ENCODE peak calls at places on chromosome 7, in eight cellular contexts. One of them, this sample, is unnamed.

GRCh38 chr7:115728518-115728917 is 302.0 kb downstream of the TFEC start:
- DNase-seq in sigmoid colon: no peak
- DNase-seq in suprapubic skin: no peak
- DNase-seq in uterus: no peak
- DNase-seq in upper lobe of left lung: no peak
- DNase-seq in HepG2: no peak
- DNase-seq in esophagus squamous epithelium: no peak
- DNase-seq in gastrocnemius medialis: no peak
- DNase-seq in this sample: no peak

GRCh38 chr7:116697761-116698160 is 25.8 kb downstream of the MET start:
- DNase-seq in sigmoid colon: no peak
- DNase-seq in uterus: no peak
- DNase-seq in esophagus squamous epithelium: no peak
- DNase-seq in suprapubic skin: no peak
- DNase-seq in gastrocnemius medialis: no peak
- DNase-seq in HepG2: no peak
- DNase-seq in upper lobe of left lung: no peak
- DNase-seq in this sample: no peak

GRCh38 chr7:22269963-22270362 is 87.0 kb downstream of the RAPGEF5 start:
- DNase-seq in HepG2: peak; percentile 45
- DNase-seq in upper lobe of left lung: no peak
- DNase-seq in gastrocnemius medialis: no peak
- DNase-seq in sigmoid colon: no peak
- DNase-seq in esophagus squamous epithelium: no peak
- DNase-seq in uterus: no peak
- DNase-seq in suprapubic skin: no peak
- DNase-seq in this sample: no peak

GRCh38 chr7:91240546-91240945 is 23.7 kb upstream of the FZD1 start:
- DNase-seq in HepG2: peak; percentile 32
- DNase-seq in upper lobe of left lung: no peak
- DNase-seq in uterus: no peak
- DNase-seq in suprapubic skin: no peak
- DNase-seq in esophagus squamous epithelium: no peak
- DNase-seq in gastrocnemius medialis: no peak
- DNase-seq in sigmoid colon: no peak
- DNase-seq in this sample: no peak

GRCh38 chr7:101754432-101755159 is 62.8 kb upstream of the CUX1 start:
- DNase-seq in uterus: peak; percentile 28
- DNase-seq in sigmoid colon: no peak
- DNase-seq in suprapubic skin: no peak
- DNase-seq in upper lobe of left lung: no peak
- DNase-seq in gastrocnemius medialis: no peak
- DNase-seq in esophagus squamous epithelium: no peak
- DNase-seq in HepG2: no peak
- DNase-seq in this sample: peak; percentile 56

GRCh38 chr7:88243345-88243909 is 23.6 kb upstream of the SRI start:
- DNase-seq in sigmoid colon: no peak
- DNase-seq in suprapubic skin: no peak
- DNase-seq in HepG2: peak; percentile 21
- DNase-seq in esophagus squamous epithelium: no peak
- DNase-seq in gastrocnemius medialis: no peak
- DNase-seq in uterus: no peak
- DNase-seq in upper lobe of left lung: peak; percentile 42
- DNase-seq in this sample: no peak

GRCh38 chr7:28104811-28105210 is 75.8 kb downstream of the JAZF1 start:
- DNase-seq in suprapubic skin: no peak
- DNase-seq in HepG2: no peak
- DNase-seq in gastrocnemius medialis: no peak
- DNase-seq in sigmoid colon: no peak
- DNase-seq in upper lobe of left lung: no peak
- DNase-seq in uterus: no peak
- DNase-seq in esophagus squamous epithelium: no peak
- DNase-seq in this sample: no peak

GRCh38 chr7:77326131-77326530 is 90.0 kb downstream of the GSAP start:
- DNase-seq in gastrocnemius medialis: no peak
- DNase-seq in suprapubic skin: no peak
- DNase-seq in uterus: no peak
- DNase-seq in esophagus squamous epithelium: no peak
- DNase-seq in upper lobe of left lung: no peak
- DNase-seq in HepG2: no peak
- DNase-seq in sigmoid colon: no peak
- DNase-seq in this sample: no peak

GRCh38 chr7:137146552-137146961 is 197.0 kb downstream of the PTN start:
- DNase-seq in esophagus squamous epithelium: no peak
- DNase-seq in suprapubic skin: no peak
- DNase-seq in upper lobe of left lung: no peak
- DNase-seq in gastrocnemius medialis: no peak
- DNase-seq in uterus: no peak
- DNase-seq in sigmoid colon: no peak
- DNase-seq in HepG2: no peak
- DNase-seq in this sample: no peak

GRCh38 chr7:75599244-75599771 is 107.2 kb downstream of the SPDYE5 start:
- DNase-seq in sigmoid colon: peak; percentile 71
- DNase-seq in uterus: peak; percentile 18
- DNase-seq in gastrocnemius medialis: no peak
- DNase-seq in HepG2: no peak
- DNase-seq in esophagus squamous epithelium: no peak
- DNase-seq in upper lobe of left lung: no peak
- DNase-seq in suprapubic skin: no peak
- DNase-seq in this sample: no peak

DNA sequence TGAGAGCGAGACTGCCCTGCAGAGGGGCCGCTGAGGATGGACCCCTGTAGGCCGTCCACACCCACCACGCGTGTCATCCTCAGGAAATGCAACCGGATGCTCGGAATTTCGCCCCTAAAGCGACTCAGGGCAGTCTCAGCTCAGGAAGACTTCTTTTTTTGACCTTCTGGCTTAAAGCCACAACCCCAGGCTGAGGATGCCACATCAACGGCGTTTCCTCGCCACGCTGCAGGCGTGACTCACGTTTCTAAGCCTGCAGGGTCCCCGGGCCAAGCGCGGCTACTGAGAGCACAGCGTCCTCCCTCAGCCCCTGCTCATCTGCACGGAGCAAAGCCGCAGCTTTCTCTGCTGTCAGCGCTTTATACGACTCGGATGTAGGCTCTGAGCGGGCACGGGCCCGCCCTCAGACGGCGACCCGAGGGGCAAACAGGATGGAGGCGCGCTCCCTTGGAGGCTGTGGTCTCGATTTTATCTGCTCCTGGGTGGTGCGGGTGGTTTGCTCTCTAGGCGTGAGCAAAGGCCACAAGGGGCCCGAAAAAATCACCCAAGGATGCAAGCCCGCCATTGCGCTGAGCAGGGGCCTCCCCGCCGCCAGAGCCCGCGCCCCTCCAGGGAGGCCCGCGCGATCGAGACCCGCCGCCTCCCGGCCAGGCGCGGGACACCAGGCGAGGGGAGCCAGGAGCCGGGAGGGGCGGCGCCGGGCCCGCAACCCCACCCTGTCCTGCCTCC is 726 bp upstream of the INSIG1 start:
- DNase-seq in sigmoid colon: peak; percentile 83
- DNase-seq in suprapubic skin: peak; percentile 88
- DNase-seq in upper lobe of left lung: peak; percentile 74
- DNase-seq in uterus: peak; percentile 58
- DNase-seq in HepG2: no peak
- DNase-seq in esophagus squamous epithelium: peak; percentile 67
- DNase-seq in gastrocnemius medialis: peak; percentile 17
- DNase-seq in this sample: peak; percentile 71
- TF ChIP-seq POLR2A in sigmoid colon: no peak
- TF ChIP-seq POLR2A in suprapubic skin: no peak
- TF ChIP-seq POLR2A in upper lobe of left lung: no peak
- TF ChIP-seq POLR2A in uterus: no peak
- TF ChIP-seq POLR2A in HepG2: no peak
- TF ChIP-seq POLR2A in esophagus squamous epithelium: no peak
- TF ChIP-seq POLR2A in gastrocnemius medialis: no peak
- TF ChIP-seq POLR2A in this sample: no peak

GRCh38 chr7:8228766-8229674 is 32.9 kb downstream of the ICA1 start:
- DNase-seq in sigmoid colon: no peak
- DNase-seq in gastrocnemius medialis: no peak
- DNase-seq in HepG2: no peak
- DNase-seq in uterus: no peak
- DNase-seq in upper lobe of left lung: no peak
- DNase-seq in esophagus squamous epithelium: no peak
- DNase-seq in suprapubic skin: no peak
- DNase-seq in this sample: no peak

GRCh38 chr7:8232999-8233847 is 28.7 kb downstream of the ICA1 start:
- DNase-seq in upper lobe of left lung: no peak
- DNase-seq in suprapubic skin: no peak
- DNase-seq in esophagus squamous epithelium: no peak
- DNase-seq in sigmoid colon: no peak
- DNase-seq in HepG2: no peak
- DNase-seq in uterus: no peak
- DNase-seq in gastrocnemius medialis: no peak
- DNase-seq in this sample: no peak

GRCh38 chr7:8228068-8228467 is 33.9 kb downstream of the ICA1 start:
- DNase-seq in sigmoid colon: no peak
- DNase-seq in suprapubic skin: no peak
- DNase-seq in gastrocnemius medialis: no peak
- DNase-seq in uterus: no peak
- DNase-seq in HepG2: no peak
- DNase-seq in esophagus squamous epithelium: no peak
- DNase-seq in upper lobe of left lung: no peak
- DNase-seq in this sample: no peak

GRCh38 chr7:8226526-8226925 is 35.4 kb downstream of the ICA1 start:
- DNase-seq in gastrocnemius medialis: no peak
- DNase-seq in sigmoid colon: no peak
- DNase-seq in esophagus squamous epithelium: no peak
- DNase-seq in suprapubic skin: no peak
- DNase-seq in uterus: no peak
- DNase-seq in HepG2: no peak
- DNase-seq in upper lobe of left lung: no peak
- DNase-seq in this sample: no peak

DNA sequence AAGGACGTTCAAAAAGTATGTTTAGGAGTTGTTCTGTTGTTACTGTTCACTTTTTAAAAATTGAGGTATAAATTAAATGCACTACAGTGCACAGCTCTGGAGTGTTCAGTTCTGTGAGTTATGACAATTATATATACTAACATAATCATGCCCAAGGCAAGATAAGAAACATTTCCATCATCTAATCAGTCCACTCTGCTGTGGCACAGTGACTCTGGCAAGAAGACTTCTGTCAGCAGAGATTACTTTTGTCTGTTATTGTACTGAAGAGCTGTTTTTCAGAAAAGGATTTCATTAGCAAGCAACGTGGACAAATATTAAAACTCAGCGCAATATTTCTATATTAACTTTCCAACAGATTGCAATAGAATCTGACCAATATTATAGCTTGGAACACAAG is 32.0 kb downstream of the ICA1 start:
- DNase-seq in suprapubic skin: no peak
- DNase-seq in uterus: no peak
- DNase-seq in upper lobe of left lung: no peak
- DNase-seq in sigmoid colon: no peak
- DNase-seq in esophagus squamous epithelium: no peak
- DNase-seq in gastrocnemius medialis: no peak
- DNase-seq in HepG2: no peak
- DNase-seq in this sample: no peak
- TF ChIP-seq POLR2A in suprapubic skin: no peak
- TF ChIP-seq POLR2A in uterus: no peak
- TF ChIP-seq POLR2A in upper lobe of left lung: no peak
- TF ChIP-seq POLR2A in sigmoid colon: no peak
- TF ChIP-seq POLR2A in esophagus squamous epithelium: no peak
- TF ChIP-seq POLR2A in gastrocnemius medialis: no peak
- TF ChIP-seq POLR2A in HepG2: no peak
- TF ChIP-seq POLR2A in this sample: no peak

GRCh38 chr7:128865303-128865702 is 2.6 kb downstream of the ATP6V1F start:
- DNase-seq in sigmoid colon: no peak
- DNase-seq in uterus: no peak
- DNase-seq in gastrocnemius medialis: no peak
- DNase-seq in HepG2: no peak
- DNase-seq in esophagus squamous epithelium: no peak
- DNase-seq in suprapubic skin: no peak
- DNase-seq in upper lobe of left lung: no peak
- DNase-seq in this sample: no peak

GRCh38 chr7:128863433-128863989 is 855 bp downstream of the ATP6V1F start:
- DNase-seq in uterus: no peak
- DNase-seq in HepG2: peak; percentile 65
- DNase-seq in sigmoid colon: no peak
- DNase-seq in suprapubic skin: no peak
- DNase-seq in upper lobe of left lung: peak; percentile 62
- DNase-seq in gastrocnemius medialis: no peak
- DNase-seq in esophagus squamous epithelium: no peak
- DNase-seq in this sample: peak; percentile 88

GRCh38 chr7:128860158-128861073 is 2.2 kb upstream of the ATP6V1F start:
- DNase-seq in gastrocnemius medialis: no peak
- DNase-seq in HepG2: no peak
- DNase-seq in sigmoid colon: no peak
- DNase-seq in upper lobe of left lung: no peak
- DNase-seq in uterus: peak; percentile 55
- DNase-seq in suprapubic skin: no peak
- DNase-seq in esophagus squamous epithelium: no peak
- DNase-seq in this sample: peak; percentile 42

GRCh38 chr7:128861957-128862570 is 592 bp upstream of the ATP6V1F start:
- DNase-seq in sigmoid colon: no peak
- DNase-seq in gastrocnemius medialis: no peak
- DNase-seq in suprapubic skin: no peak
- DNase-seq in esophagus squamous epithelium: no peak
- DNase-seq in HepG2: no peak
- DNase-seq in uterus: no peak
- DNase-seq in upper lobe of left lung: no peak
- DNase-seq in this sample: no peak

DNA sequence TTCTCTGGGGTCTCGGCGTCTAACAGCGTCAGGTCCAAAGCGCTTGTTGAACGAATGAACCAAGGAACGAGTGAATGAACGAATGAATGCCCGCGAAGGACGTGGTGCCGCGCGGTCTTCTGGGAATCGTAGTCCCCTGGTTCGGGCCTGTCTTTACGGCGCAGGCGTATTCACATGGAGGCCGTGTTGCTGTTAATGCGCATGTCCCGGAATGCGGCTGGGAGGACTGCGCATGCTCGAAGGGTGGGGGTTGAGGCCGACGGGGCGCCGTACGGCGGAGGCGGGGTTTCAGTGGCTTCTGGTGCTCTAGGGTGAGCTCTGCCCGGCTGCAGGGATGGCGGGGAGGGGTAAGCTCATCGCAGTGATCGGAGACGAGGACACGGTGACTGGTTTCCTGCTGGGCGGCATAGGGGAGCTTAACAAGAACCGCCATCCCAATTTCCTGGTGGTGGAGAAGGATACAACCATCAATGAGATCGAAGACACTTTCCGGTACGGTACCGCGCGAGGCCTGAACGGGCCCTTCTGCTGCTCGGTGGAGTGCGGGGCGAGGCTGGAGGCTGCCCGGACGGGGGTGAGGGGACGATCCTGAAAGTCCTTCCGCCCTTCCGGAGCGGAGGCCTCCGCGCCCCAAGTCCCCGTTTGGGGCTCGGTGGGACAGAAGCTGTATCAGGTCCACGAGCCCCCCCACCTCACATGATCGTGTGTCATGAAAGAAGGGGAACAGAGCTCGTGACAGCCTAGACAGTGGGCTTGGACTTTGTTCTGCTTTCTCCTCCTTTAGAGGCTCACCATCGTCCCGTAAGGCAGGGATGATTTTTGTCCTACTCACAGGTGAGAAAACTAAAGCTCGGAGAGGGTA is at the start of gene ATP6V1F:
- DNase-seq in gastrocnemius medialis: peak; percentile 95
- DNase-seq in sigmoid colon: peak; percentile 99
- DNase-seq in uterus: peak; percentile 97
- DNase-seq in suprapubic skin: peak; percentile 98
- DNase-seq in upper lobe of left lung: peak; percentile 97
- DNase-seq in esophagus squamous epithelium: peak; percentile 91
- DNase-seq in HepG2: peak; percentile 93
- DNase-seq in this sample: peak; percentile 98
- TF ChIP-seq POLR2A in gastrocnemius medialis: peak; percentile 76
- TF ChIP-seq POLR2A in sigmoid colon: peak; percentile 78
- TF ChIP-seq POLR2A in uterus: peak; percentile 76
- TF ChIP-seq POLR2A in suprapubic skin: no peak
- TF ChIP-seq POLR2A in upper lobe of left lung: peak; percentile 85
- TF ChIP-seq POLR2A in esophagus squamous epithelium: peak; percentile 69
- TF ChIP-seq POLR2A in HepG2: peak; percentile 82
- TF ChIP-seq POLR2A in this sample: peak; percentile 94

GRCh38 chr7:129054438-129055293 is at the start of gene TNPO3:
- DNase-seq in suprapubic skin: peak; percentile 96
- DNase-seq in uterus: peak; percentile 94
- DNase-seq in sigmoid colon: peak; percentile 97
- DNase-seq in gastrocnemius medialis: peak; percentile 92
- DNase-seq in upper lobe of left lung: peak; percentile 94
- DNase-seq in HepG2: peak; percentile 88
- DNase-seq in esophagus squamous epithelium: peak; percentile 60
- DNase-seq in this sample: peak; percentile 86
- TF ChIP-seq POLR2A in suprapubic skin: peak; percentile 5
- TF ChIP-seq POLR2A in uterus: peak; percentile 59
- TF ChIP-seq POLR2A in sigmoid colon: peak; percentile 61
- TF ChIP-seq POLR2A in gastrocnemius medialis: peak; percentile 66
- TF ChIP-seq POLR2A in upper lobe of left lung: peak; percentile 82
- TF ChIP-seq POLR2A in HepG2: peak; percentile 74
- TF ChIP-seq POLR2A in esophagus squamous epithelium: peak; percentile 70
- TF ChIP-seq POLR2A in this sample: peak; percentile 88